ENCODE peak calls at places on chromosomes 6 and 20, in nine cellular contexts. H is T-helper 2 cell; R is activated T-cell treated with anti-CD3 and anti-CD28 coated beads, Interleukin-2, amount 50 U/mL, for 72 hours; I is GDM1; Y is ELR; W is GM04504; T is psoas muscle; P is activated CD8-positive, alpha-beta memory T cell treated with anti-CD3 and anti-CD28 coated beads for 48 hours; K is central memory CD4-positive, alpha-beta T cell. B is an unnamed sample.

GRCh38 chr20:11917663-11918062 is at the start of gene BTBD3:
- DNase-seq in H (no peak), R (no peak), I (no peak), Y (peak), W (peak), T (peak), P (no peak), K (no peak), B (no peak)

GRCh38 chr6:45445749-45446454 is 68.2 kb upstream of the SUPT3H start:
- DNase-seq in H (no peak), R (peak), I (peak), Y (peak), W (peak), T (peak), P (no peak), K (no peak), B (peak)

GRCh38 chr20:60579941-60580515 is 621.8 kb downstream of the CDH26 start:
- DNase-seq in H (no peak), R (no peak), I (no peak), Y (no peak), W (no peak), T (no peak), P (no peak), K (no peak), B (no peak)

GRCh38 chr6:17964633-17965032 is 22.8 kb downstream of the KIF13A start:
- DNase-seq in H (no peak), R (no peak), I (no peak), Y (peak), W (no peak), T (no peak), P (no peak), K (no peak), B (no peak)

GRCh38 chr20:45927071-45927878 is 7.2 kb upstream of the PCIF1 start:
- DNase-seq in H (no peak), R (no peak), I (no peak), Y (no peak), W (no peak), T (no peak), P (no peak), K (no peak), B (no peak)

GRCh38 chr20:62156592-62157386 is 13.2 kb downstream of the SS18L1 start:
- DNase-seq in H (peak), R (peak), I (no peak), Y (peak), W (no peak), T (peak), P (peak), K (peak), B (peak)

GRCh38 chr6:81480139-81480538 is 272.3 kb downstream of the TENT5A start:
- DNase-seq in H (no peak), R (no peak), I (no peak), Y (no peak), W (no peak), T (no peak), P (no peak), K (no peak), B (no peak)

GRCh38 chr20:23267909-23268308 is 82.7 kb upstream of the NXT1 start:
- DNase-seq in H (no peak), R (no peak), I (no peak), Y (no peak), W (no peak), T (no peak), P (no peak), K (no peak), B (no peak)

GRCh38 chr20:34578521-34579147 is 20.1 kb downstream of the MAP1LC3A start:
- DNase-seq in H (no peak), R (no peak), I (no peak), Y (no peak), W (no peak), T (peak), P (no peak), K (no peak), B (no peak)

GRCh38 chr20:47272893-47273590 is 83.5 kb downstream of the ZMYND8 start:
- DNase-seq in H (no peak), R (peak), I (peak), Y (peak), W (peak), T (no peak), P (peak), K (peak), B (peak)

GRCh38 chr6:41942045-41942851 is 640 bp upstream of the CCND3 start:
- DNase-seq in H (no peak), R (no peak), I (no peak), Y (peak), W (no peak), T (no peak), P (no peak), K (no peak), B (no peak)

GRCh38 chr6:152206072-152206818 is 398.8 kb downstream of the ESR1 start:
- DNase-seq in H (no peak), R (peak), I (no peak), Y (peak), W (no peak), T (peak), P (peak), K (peak), B (peak)